ENCODE peak calls at places on chromosomes 6 and 20, in four cellular contexts. O is HepG2, J is H1, P is GM12878. K is an unnamed sample.

GRCh38 chr6:3285732-3286131 is 27.0 kb downstream of the PSMG4 start:
- DNase-seq in P (no peak), J (no peak), O (no peak), K (no peak)

GRCh38 chr20:21607971-21608735 is 94.3 kb upstream of the NKX2-2 start:
- DNase-seq in O (no peak), J (no peak), P (no peak), K (no peak)

GRCh38 chr6:42562788-42563187 is 1.0 kb upstream of the UBR2 start:
- DNase-seq in O (no peak), P (no peak), J (no peak), K (no peak)

GRCh38 chr6:106805017-106805335 is 169.6 kb downstream of the CD24 start:
- DNase-seq in P (no peak), J (no peak), O (no peak), K (no peak)

GRCh38 chr6:158442309-158442705 is 117.6 kb upstream of the TMEM181 start:
- DNase-seq in P (no peak), O (no peak), J (no peak), K (no peak)

GRCh38 chr6:684831-685636 is 7.9 kb downstream of the EXOC2 start:
- DNase-seq in J (no peak), O (no peak), P (peak), K (no peak)

GRCh38 chr20:25054995-25055629 is 2.8 kb downstream of the ACSS1 start:
- DNase-seq in O (peak), J (no peak), P (no peak), K (peak)

GRCh38 chr6:39113788-39114187 is 1.2 kb downstream of the SAYSD1 start:
- DNase-seq in O (no peak), J (no peak), P (no peak), K (no peak)

GRCh38 chr6:88166901-88167624 is 916 bp upstream of the CNR1 start:
- DNase-seq in O (no peak), J (no peak), P (no peak), K (no peak)

GRCh38 chr6:129393659-129394058 is 316.3 kb downstream of the ARHGAP18 start:
- DNase-seq in J (no peak), P (no peak), O (no peak), K (no peak)

GRCh38 chr6:41595166-41595565 is 43.1 kb upstream of the MDFI start:
- DNase-seq in O (no peak), J (no peak), P (no peak), K (no peak)

GRCh38 chr6:71419954-71420692 is 131.5 kb downstream of the OGFRL1 start:
- DNase-seq in J (no peak), P (no peak), O (no peak), K (no peak)

GRCh38 chr6:28695671-28696537 is 170.2 kb downstream of the GPX5 start:
- DNase-seq in P (no peak), J (no peak), O (no peak), K (no peak)

GRCh38 chr6:34867484-34867883 is 20.4 kb downstream of the TAF11 start:
- DNase-seq in P (no peak), O (peak), J (no peak), K (no peak)

GRCh38 chr20:11677445-11678235 is 240.1 kb upstream of the BTBD3 start:
- DNase-seq in O (no peak), P (no peak), J (no peak), K (no peak)
- TF ChIP-seq SP1 in O (no peak), P (no peak), J (no peak), K (no peak)

GRCh38 chr6:137709424-137710281 is 157.4 kb upstream of the TNFAIP3 start:
- DNase-seq in J (no peak), P (no peak), O (no peak), K (no peak)
- TF ChIP-seq ZNF274 in J (no peak), P (no peak), O (no peak), K (no peak)

GRCh38 chr20:40691566-40692239 is 2.7 kb upstream of the MAFB start:
- DNase-seq in P (no peak), O (no peak), J (no peak), K (no peak)

GRCh38 chr20:40695214-40695613 is 6.2 kb upstream of the MAFB start:
- DNase-seq in O (no peak), J (no peak), P (no peak), K (no peak)

GRCh38 chr20:40692240-40693011 is 3.4 kb upstream of the MAFB start:
- DNase-seq in O (no peak), J (no peak), P (no peak), K (no peak)

GRCh38 chr20:40690836-40691565 is 2.0 kb upstream of the MAFB start:
- DNase-seq in O (no peak), J (no peak), P (no peak), K (no peak)

GRCh38 chr20:40694246-40694645 is 5.2 kb upstream of the MAFB start:
- DNase-seq in O (no peak), J (no peak), P (no peak), K (no peak)
- TF ChIP-seq HDAC6 in O (no peak), J (no peak), P (no peak), K (no peak)

DNA sequence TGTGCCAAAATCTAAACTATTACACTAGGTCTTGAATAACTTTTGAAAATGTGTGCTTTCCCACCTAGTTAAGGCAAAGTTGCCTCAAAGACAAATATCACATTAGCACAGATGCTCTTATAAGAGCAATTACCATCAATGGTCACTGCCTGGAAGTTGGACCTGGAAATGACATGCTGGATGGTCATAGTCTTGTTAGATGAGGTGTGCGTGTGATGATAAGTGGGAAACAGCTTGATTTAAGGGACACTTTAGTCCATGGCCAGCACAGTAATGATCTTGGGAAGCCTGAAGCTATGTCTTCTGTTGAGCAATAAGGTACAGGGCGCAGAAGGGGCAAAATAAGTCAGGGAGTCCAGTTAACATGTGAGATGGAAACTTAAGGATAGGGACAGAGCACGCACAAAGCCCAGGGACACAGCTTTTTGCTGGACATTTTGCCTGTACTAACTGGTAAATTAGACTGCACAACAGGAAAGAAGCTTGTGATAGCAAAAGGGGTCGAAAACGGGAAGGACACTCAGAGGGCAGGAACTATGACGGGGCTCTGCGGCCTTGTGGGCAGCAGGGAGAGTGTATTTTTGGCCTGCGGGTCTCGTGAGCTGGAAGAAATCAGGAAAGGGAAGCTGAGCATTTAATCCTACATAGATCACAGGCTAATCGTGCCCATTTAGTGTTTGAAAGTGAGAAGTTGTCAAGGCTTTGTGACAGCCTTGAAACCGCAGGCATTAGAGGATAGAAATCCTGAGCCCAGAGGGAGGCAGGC is 66.7 kb upstream of the BMP2 start:
- DNase-seq in J (no peak), P (no peak), O (no peak), K (no peak)
- TF ChIP-seq SP1 in J (no peak), P (no peak), O (no peak), K (no peak)

GRCh38 chr20:57470212-57470522 is 54.8 kb downstream of the CTCFL start:
- DNase-seq in P (no peak), J (no peak), O (no peak), K (no peak)

GRCh38 chr20:57470666-57471495 is 54.1 kb downstream of the CTCFL start:
- DNase-seq in P (no peak), J (no peak), O (no peak), K (no peak)

GRCh38 chr20:57469418-57470211 is 55.3 kb downstream of the CTCFL start:
- DNase-seq in J (no peak), P (no peak), O (no peak), K (no peak)

GRCh38 chr20:57467742-57468141 is 57.2 kb downstream of the CTCFL start:
- DNase-seq in P (no peak), J (no peak), O (no peak), K (no peak)

GRCh38 chr20:57468523-57469417 is 56.2 kb downstream of the CTCFL start:
- DNase-seq in O (no peak), P (no peak), J (no peak), K (no peak)
- TF ChIP-seq ZNF274 in O (no peak), P (no peak), J (no peak), K (no peak)

DNA sequence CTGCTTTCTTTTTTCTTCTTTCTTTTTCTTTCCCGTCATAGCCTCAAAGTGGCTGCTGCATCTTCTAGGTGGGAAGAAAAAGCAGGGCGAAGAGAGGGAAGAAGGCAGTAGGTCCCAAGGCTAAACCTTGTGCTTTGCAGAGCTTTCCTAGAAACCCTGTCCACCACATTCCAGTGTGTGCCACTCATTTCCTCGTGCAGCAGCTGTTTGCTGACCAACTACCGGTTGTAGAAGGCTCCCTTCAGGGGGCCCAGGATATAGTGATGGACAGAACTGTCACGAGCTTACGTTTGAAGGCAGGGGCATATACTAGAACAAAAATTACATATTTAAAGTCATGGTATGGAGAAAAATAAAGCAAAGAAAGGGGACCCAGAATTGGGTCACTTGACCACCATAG is 103.0 kb downstream of the SASH1 start:
- DNase-seq in O (no peak), J (no peak), P (no peak), K (no peak)
- TF ChIP-seq HDAC6 in O (no peak), J (no peak), P (no peak), K (no peak)

DNA sequence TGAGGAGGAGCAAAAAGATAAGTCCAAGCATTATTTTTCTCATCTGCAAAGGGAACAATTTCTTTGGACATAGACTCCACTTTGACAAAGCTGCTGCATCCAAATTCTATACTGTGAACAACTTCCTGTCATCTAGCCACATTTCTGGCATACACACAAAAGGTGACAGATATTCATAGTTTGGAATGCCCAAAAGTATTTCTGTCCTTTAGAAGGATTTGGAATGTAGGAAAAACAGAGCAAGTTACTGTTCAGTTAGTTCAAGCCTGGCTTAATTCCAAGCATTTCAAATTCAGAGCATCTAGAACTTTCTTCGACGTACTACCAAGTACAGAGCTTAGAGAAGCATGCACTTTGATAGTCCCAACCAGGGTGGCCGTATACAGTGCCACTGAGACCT is 134.0 kb downstream of the PDE7B start:
- DNase-seq in J (no peak), P (no peak), O (no peak), K (no peak)
- TF ChIP-seq SP1 in J (no peak), P (no peak), O (no peak), K (no peak)

DNA sequence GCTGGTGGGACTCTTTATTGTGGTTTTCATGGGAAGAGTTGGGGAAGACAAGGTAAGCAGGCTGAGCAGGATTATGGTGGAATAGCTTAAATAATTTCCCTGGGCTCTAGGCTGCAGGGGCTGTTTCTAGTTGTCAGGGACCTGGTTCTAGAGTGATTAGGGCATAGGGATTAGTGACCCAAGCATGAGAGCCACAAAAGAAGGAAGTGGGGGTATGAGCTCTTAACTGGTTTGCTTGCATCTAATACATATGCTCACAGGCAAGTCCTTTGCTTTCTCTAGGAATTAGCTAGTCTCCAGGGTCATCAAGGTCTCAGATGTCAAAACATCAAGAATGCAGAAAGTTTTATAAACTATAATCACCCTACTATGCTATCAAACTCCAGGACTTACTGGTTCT is 67.5 kb upstream of the NRN1 start:
- DNase-seq in J (no peak), P (no peak), O (no peak), K (no peak)
- TF ChIP-seq ZNF274 in J (no peak), P (no peak), O (no peak), K (no peak)

DNA sequence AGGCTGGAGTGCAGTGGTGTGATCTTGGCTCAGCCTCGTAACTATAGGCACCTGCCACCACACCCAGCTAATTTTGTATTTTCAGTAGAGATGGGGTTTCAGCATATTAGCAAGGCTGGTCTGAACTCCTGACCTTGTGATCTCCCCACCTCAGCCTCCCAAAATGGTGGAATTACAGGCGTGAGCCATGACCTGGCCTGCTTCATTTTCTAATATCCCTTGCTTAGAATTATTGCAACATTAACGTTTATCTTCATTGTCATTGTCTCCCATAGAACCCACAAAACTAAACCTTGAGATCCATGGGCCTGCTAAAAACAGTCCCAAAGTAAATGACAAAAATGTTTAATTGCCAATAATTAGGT is 6.1 kb downstream of the EEF1A1 start:
- DNase-seq in P (no peak), J (no peak), O (no peak), K (no peak)
- TF ChIP-seq HDAC6 in P (no peak), J (no peak), O (no peak), K (no peak)